ENCODE peak calls at places on chromosomes 5 and 9, in eight cellular contexts. F, J, H, V, G, A, R and L are unnamed samples. For H3K27me3, the result is how much of the 10 kb centered on the place peaks cover.

GRCh38 chr9:129312251-129312650 is 134.2 kb upstream of the IER5L start:
- DNase-seq in V (no peak), G (no peak), R (no peak), F (no peak), A (no peak), J (no peak), H (peak), L (peak)

GRCh38 chr5:2149196-2149541 is 266.4 kb upstream of the IRX4 start:
- DNase-seq in F (no peak), J (no peak), A (no peak), V (no peak), H (no peak), G (no peak), R (peak), L (no peak)

GRCh38 chr5:88396635-88397285 is 128.1 kb upstream of the TMEM161B start:
- DNase-seq in V (no peak), A (no peak), G (no peak), R (no peak), H (no peak), J (no peak), F (no peak), L (no peak)

GRCh38 chr5:83492331-83492730 is 20.8 kb downstream of the VCAN start:
- DNase-seq in F (no peak), H (no peak), A (no peak), V (no peak), R (peak), G (no peak), J (no peak), L (no peak)

GRCh38 chr5:143244000-143244736 is 159.3 kb downstream of the NR3C1 start:
- DNase-seq in V (peak), F (peak), R (peak), H (peak), A (peak), G (no peak), J (no peak), L (peak)

GRCh38 chr9:13088734-13089427 is 190.6 kb downstream of the MPDZ start:
- DNase-seq in G (peak), V (no peak), H (no peak), F (no peak), A (peak), J (no peak), R (peak), L (peak)

GRCh38 chr5:74198156-74198555 is 442.4 kb downstream of the ENC1 start:
- DNase-seq in J (no peak), H (no peak), G (no peak), F (no peak), A (no peak), R (no peak), V (no peak), L (no peak)

GRCh38 chr5:146447734-146448380 is 724 bp downstream of the TCERG1 start:
- DNase-seq in V (no peak), R (peak), H (no peak), F (no peak), J (no peak), G (no peak), A (peak), L (no peak)

GRCh38 chr9:3848445-3849114 is 322.8 kb upstream of the RFX3 start:
- DNase-seq in A (no peak), G (peak), R (peak), V (no peak), H (no peak), J (no peak), F (no peak), L (no peak)

GRCh38 chr5:126386146-126386545 is 37.1 kb upstream of the GRAMD2B start:
- DNase-seq in G (no peak), R (no peak), H (no peak), V (no peak), F (no peak), J (no peak), A (no peak), L (no peak)

GRCh38 chr5:64497390-64497789 is 8.4 kb upstream of the RGS7BP start:
- DNase-seq in F (no peak), J (no peak), V (no peak), A (no peak), H (no peak), G (no peak), R (no peak), L (no peak)

GRCh38 chr9:34382879-34383278 is 6.2 kb upstream of the MYORG start:
- DNase-seq in F (no peak), H (no peak), J (no peak), R (no peak), V (no peak), G (no peak), A (no peak), L (no peak)

GRCh38 chr9:121765021-121765950 is 113.9 kb downstream of the DAB2IP start:
- DNase-seq in G (peak), V (peak), J (no peak), F (peak), A (peak), H (peak), R (peak), L (peak)

GRCh38 chr5:75167345-75167744 is 69.3 kb downstream of the ANKRD31 start:
- DNase-seq in A (no peak), H (no peak), J (no peak), G (peak), V (no peak), R (peak), F (no peak), L (no peak)

DNA sequence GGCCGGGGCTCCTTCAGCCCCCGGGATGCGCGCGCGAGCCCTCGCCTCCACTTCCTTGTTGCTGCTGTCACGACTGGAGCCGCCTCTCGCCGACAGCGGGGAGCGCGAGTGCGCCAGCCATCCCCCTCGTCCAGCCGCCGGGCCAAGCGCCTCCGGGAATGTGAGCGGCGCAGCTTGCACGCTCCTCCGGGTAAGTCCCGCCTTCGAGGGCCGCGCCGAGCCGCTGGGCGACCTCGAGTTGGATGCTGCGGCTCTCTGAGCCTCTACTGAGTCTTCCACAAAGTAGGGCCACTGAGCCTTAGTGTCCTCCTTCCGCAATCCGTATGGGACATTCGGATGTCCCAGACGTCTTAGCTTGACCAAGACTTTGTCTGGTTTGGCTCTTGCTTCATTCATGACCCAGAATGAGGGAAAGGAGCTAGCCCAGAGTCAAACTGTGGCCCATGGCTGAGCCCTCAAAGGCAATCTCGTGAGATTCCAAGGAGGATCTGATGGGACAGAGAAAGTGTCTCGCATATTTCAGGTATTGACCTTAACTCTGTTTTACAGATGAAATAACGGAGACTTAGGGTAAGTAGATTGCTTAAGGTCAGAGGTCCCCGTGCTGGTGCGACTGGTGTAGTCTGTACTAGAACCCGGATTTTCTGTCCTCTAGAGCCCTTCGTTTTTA is 586 bp downstream of the HMGXB3 start:
- DNase-seq in J (no peak), G (peak), V (no peak), R (no peak), A (peak), F (peak), H (peak), L (peak)
- TF ChIP-seq EP300 in J (no peak), G (no peak), V (no peak), R (no peak), A (no peak), F (no peak), H (no peak), L (no peak)

GRCh38 chr5:14041528-14042184 is 97.2 kb upstream of the DNAH5 start:
- DNase-seq in R (no peak), G (no peak), A (no peak), V (no peak), F (no peak), H (no peak), J (no peak), L (no peak)
- H3K27me3 ChIP-seq in R (under half), G (under half), A (under half), V (under half), F (under half), H (under half), J (under half), L (under half)

GRCh38 chr9:36401897-36402480 is 1.9 kb upstream of the RNF38 start:
- DNase-seq in V (no peak), J (no peak), G (no peak), R (peak), F (no peak), A (no peak), H (no peak), L (no peak)

GRCh38 chr9:36402536-36402935 is 2.5 kb upstream of the RNF38 start:
- DNase-seq in G (no peak), V (no peak), F (no peak), A (no peak), R (no peak), H (no peak), J (no peak), L (no peak)

GRCh38 chr9:36401179-36401740 is 1.2 kb upstream of the RNF38 start:
- DNase-seq in G (peak), H (no peak), A (peak), F (peak), V (no peak), R (peak), J (peak), L (no peak)

GRCh38 chr9:36407122-36407723 is 7.2 kb upstream of the RNF38 start:
- DNase-seq in F (peak), V (peak), G (peak), J (peak), H (peak), R (peak), A (peak), L (peak)
- TF ChIP-seq EP300 in F (no peak), V (no peak), G (no peak), J (no peak), H (no peak), R (no peak), A (no peak), L (no peak)

DNA sequence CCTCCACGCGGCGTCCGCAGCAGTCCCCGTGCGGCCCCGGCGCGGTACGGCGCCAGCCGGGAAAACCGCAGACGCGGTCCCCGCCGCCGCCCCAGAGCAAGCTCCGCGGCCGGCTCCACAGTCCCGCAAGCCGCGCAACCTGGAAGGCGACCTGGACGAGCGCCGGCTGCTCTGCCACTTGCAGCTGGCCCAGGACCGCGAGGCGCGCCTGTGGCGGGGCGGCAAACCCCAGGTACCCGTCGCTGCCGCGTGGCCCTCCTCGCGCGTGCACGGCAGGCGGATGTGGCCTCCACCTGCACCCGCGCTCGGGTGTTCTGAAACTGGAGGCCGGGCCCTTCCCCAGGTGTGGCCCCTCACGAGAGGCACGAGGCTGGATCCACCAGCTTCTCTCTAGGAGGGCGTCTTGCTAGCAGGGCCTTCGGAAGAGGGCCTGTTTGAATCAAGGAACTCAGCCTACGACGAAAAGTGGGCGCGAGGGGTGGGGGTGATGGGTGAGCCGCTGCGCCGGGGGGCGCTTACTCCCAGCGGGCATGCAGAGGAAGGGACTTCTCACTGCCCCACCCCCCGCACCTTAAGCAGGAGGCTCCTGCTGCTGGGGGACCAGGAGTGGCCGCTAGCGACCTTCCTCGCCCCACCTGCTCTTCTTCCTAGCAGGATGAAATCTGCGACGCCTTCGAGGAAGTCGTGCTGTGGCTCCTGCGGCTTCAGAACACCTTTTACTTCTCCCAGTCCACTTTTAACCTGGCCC is 641 bp downstream of the CCNI2 start:
- DNase-seq in V (no peak), R (no peak), H (no peak), G (peak), J (no peak), F (peak), A (peak), L (no peak)
- H3K27me3 ChIP-seq in V (half or more), R (under half), H (under half), G (under half), J (under half), F (under half), A (under half), L (under half)

GRCh38 chr5:78360674-78361225 is 333 bp downstream of the SCAMP1 start:
- DNase-seq in R (no peak), F (peak), G (peak), V (no peak), A (peak), J (no peak), H (peak), L (peak)
- TF ChIP-seq EP300 in R (no peak), F (no peak), G (no peak), V (no peak), A (no peak), J (no peak), H (no peak), L (no peak)

GRCh38 chr5:55177078-55177477 is 4.1 kb upstream of the CDC20B start:
- DNase-seq in G (no peak), J (no peak), H (no peak), R (no peak), A (no peak), F (no peak), V (no peak), L (no peak)

GRCh38 chr5:55175781-55176175 is 2.8 kb upstream of the CDC20B start:
- DNase-seq in V (no peak), G (no peak), J (no peak), H (no peak), A (no peak), F (no peak), R (no peak), L (no peak)

GRCh38 chr5:55173696-55174101 is 722 bp upstream of the CDC20B start:
- DNase-seq in V (no peak), R (no peak), G (peak), H (no peak), A (no peak), J (no peak), F (no peak), L (no peak)

GRCh38 chr5:55172937-55173695 is at the start of gene CDC20B:
- DNase-seq in A (peak), H (peak), F (peak), R (peak), V (peak), J (no peak), G (peak), L (peak)

DNA sequence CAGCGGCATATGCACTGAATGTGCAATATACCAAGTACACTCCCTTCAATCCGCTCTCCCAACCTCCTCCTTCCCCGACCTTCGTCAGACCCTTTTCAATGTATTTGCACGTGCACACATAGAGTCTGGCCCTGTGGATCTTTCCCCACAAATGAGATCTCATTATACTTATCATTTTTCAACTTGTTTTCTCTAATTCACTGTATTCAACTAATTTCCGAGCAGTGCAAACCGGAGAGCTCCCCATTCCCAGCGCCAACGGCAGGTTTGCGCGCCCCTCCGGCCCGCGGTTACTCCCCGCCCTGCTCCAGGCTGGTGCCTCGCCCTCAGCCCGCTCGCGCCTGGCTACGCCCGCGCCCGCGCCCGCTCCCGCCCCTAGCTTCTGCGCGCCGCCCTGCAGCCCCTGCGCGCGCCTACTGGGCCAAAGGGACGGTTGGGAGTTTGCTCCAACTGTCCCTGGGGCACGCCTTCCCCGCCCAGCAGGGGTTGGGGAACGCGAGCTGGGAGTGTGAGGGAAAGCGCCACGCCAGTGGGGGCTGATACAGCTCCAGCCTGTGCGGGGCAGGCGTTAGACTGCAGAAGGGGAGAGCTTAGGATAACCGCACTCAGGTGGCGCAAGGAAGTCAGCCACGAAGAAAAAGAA is 3.3 kb upstream of the CDC20B start:
- DNase-seq in J (no peak), A (peak), V (no peak), R (peak), G (peak), F (peak), H (no peak), L (peak)
- H3K27me3 ChIP-seq in J (under half), A (half or more), V (half or more), R (under half), G (half or more), F (under half), H (under half), L (under half)

GRCh38 chr5:139494256-139494655 is 11.7 kb upstream of the STING1 start:
- DNase-seq in V (no peak), J (no peak), A (no peak), F (no peak), R (no peak), H (no peak), G (no peak), L (no peak)
- TF ChIP-seq EP300 in V (no peak), J (no peak), A (no peak), F (no peak), R (no peak), H (no peak), G (no peak), L (no peak)

GRCh38 chr5:43045236-43045635 is 5.1 kb upstream of the ANXA2R start:
- DNase-seq in V (no peak), F (no peak), G (no peak), R (no peak), H (no peak), J (no peak), A (no peak), L (no peak)
- H3K27me3 ChIP-seq in V (under half), F (under half), G (under half), R (under half), H (under half), J (under half), A (under half), L (under half)